ENCODE peak calls at places on chromosomes 4 and X, in eight cellular contexts. X is HCT116, S is pancreas, U is K562, T is IMR-90, F is mucosa of descending colon, H is suprapubic skin, O is upper lobe of right lung. D is an unnamed sample.

GRCh38 chr4:40195182-40196177 is 1.4 kb upstream of the RHOH start:
- DNase-seq in X (no peak), S (no peak), U (no peak), H (no peak), O (no peak), T (no peak), F (no peak), D (no peak)

GRCh38 chrX:24774650-24775049 is 80.9 kb downstream of the POLA1 start:
- DNase-seq in O (no peak), S (no peak), X (no peak), H (no peak), F (no peak), U (no peak), T (no peak), D (no peak)

GRCh38 chrX:24426340-24426913 is 38.7 kb upstream of the PDK3 start:
- DNase-seq in H (no peak), U (peak; percentile 2), T (peak; percentile 12), X (no peak), S (no peak), F (no peak), O (no peak), D (no peak)

GRCh38 chr4:110164251-110164650 is 34.2 kb downstream of the ELOVL6 start:
- DNase-seq in S (no peak), X (no peak), U (no peak), H (no peak), T (peak; percentile 74), F (no peak), O (no peak), D (no peak)

GRCh38 chr4:110132822-110133719 is 65.3 kb downstream of the ELOVL6 start:
- DNase-seq in O (no peak), U (no peak), H (no peak), F (peak; percentile 49), T (no peak), S (no peak), X (no peak), D (no peak)

GRCh38 chr4:111718763-111719537 is 426.3 kb upstream of the FAM241A start:
- DNase-seq in T (no peak), F (no peak), S (no peak), X (no peak), U (no peak), O (no peak), H (no peak), D (no peak)

GRCh38 chr4:162115323-162115722 is 48.5 kb downstream of the FSTL5 start:
- DNase-seq in H (no peak), T (no peak), U (no peak), S (no peak), X (no peak), F (no peak), O (no peak), D (no peak)

GRCh38 chrX:1717326-1717725 is 102.5 kb downstream of the ASMT start:
- DNase-seq in U (no peak), H (no peak), O (no peak), S (no peak), T (no peak), F (no peak), X (no peak), D (no peak)

GRCh38 chr4:102625232-102625930 is 124.2 kb downstream of the NFKB1 start:
- DNase-seq in S (no peak), X (no peak), O (no peak), H (no peak), F (no peak), U (peak; percentile 34), T (peak; percentile 54), D (peak; percentile 26)

GRCh38 chr4:51842167-51842553 is 793 bp upstream of the DCUN1D4 start:
- DNase-seq in X (no peak), F (peak; percentile 45), O (no peak), T (peak; percentile 25), H (no peak), S (peak; percentile 22), U (no peak), D (peak; percentile 45)

GRCh38 chr4:2809610-2810180 is 16.8 kb downstream of the SH3BP2 start:
- DNase-seq in S (no peak), U (no peak), T (no peak), F (no peak), O (no peak), H (no peak), X (no peak), D (no peak)

GRCh38 chrX:116111497-116111896 is 59.0 kb upstream of the AGTR2 start:
- DNase-seq in H (no peak), S (no peak), X (no peak), U (no peak), O (no peak), F (no peak), T (no peak), D (peak; percentile 10)

GRCh38 chrX:11908371-11908770 is 150.3 kb downstream of the MSL3 start:
- DNase-seq in U (peak; percentile 9), H (no peak), T (no peak), F (no peak), S (no peak), O (no peak), X (no peak), D (no peak)

GRCh38 chr4:53937918-53938317 is 126.5 kb downstream of the CHIC2 start:
- DNase-seq in F (no peak), S (no peak), T (peak; percentile 95), U (peak; percentile 10), X (peak; percentile 74), O (no peak), H (no peak), D (no peak)

GRCh38 chr4:27315625-27316024 is 455.0 kb downstream of the STIM2 start:
- DNase-seq in S (no peak), H (no peak), T (no peak), X (no peak), U (no peak), O (no peak), F (no peak), D (no peak)

GRCh38 chr4:84966382-84967291 is at the start of gene WDFY3:
- DNase-seq in H (peak; percentile 91), O (peak; percentile 91), T (peak; percentile 89), F (peak; percentile 79), X (peak; percentile 71), U (peak; percentile 83), S (peak; percentile 77), D (peak; percentile 87)

GRCh38 chr4:148061795-148062194 is 329.9 kb downstream of the ARHGAP10 start:
- DNase-seq in U (no peak), H (no peak), F (peak; percentile 48), T (no peak), S (no peak), X (no peak), O (no peak), D (no peak)

GRCh38 chr4:106289737-106290136 is 26.3 kb downstream of the TBCK start:
- DNase-seq in X (no peak), U (no peak), H (no peak), O (no peak), F (no peak), S (no peak), T (no peak), D (no peak)

GRCh38 chr4:94415448-94415847 is 36.3 kb upstream of the PDLIM5 start:
- DNase-seq in O (no peak), T (no peak), X (no peak), S (no peak), U (no peak), F (no peak), H (no peak), D (no peak)

GRCh38 chrX:56066016-56066415 is 166.1 kb upstream of the KLF8 start:
- DNase-seq in H (no peak), F (no peak), O (no peak), S (no peak), X (no peak), T (no peak), U (no peak), D (no peak)

GRCh38 chrX:139020793-139021192 is 309.3 kb upstream of the FGF13 start:
- DNase-seq in S (no peak), H (no peak), U (no peak), T (no peak), O (no peak), F (no peak), X (no peak), D (no peak)

GRCh38 chr4:99078931-99079624 is 9.5 kb downstream of the ADH5 start:
- DNase-seq in S (no peak), X (no peak), U (no peak), H (no peak), O (no peak), T (no peak), F (no peak), D (no peak)

GRCh38 chr4:73019462-73020047 is 50.0 kb downstream of the COX18 start:
- DNase-seq in T (peak; percentile 47), X (peak; percentile 23), O (no peak), S (no peak), F (no peak), H (no peak), U (peak; percentile 64), D (peak; percentile 36)

GRCh38 chrX:905828-906566 is 275.4 kb downstream of the SHOX start:
- DNase-seq in F (no peak), T (no peak), S (no peak), X (no peak), H (no peak), O (no peak), U (no peak), D (no peak)

GRCh38 chrX:69503835-69504625 is at the start of gene NALF2:
- DNase-seq in X (peak; percentile 37), O (peak; percentile 75), U (peak; percentile 24), H (no peak), F (peak; percentile 64), S (peak; percentile 63), T (peak; percentile 11), D (peak; percentile 81)
- TF ChIP-seq CTCF in X (no peak), O (no peak), U (no peak), H (no peak), F (no peak), S (no peak), T (no peak), D (no peak)

GRCh38 chr4:7822858-7823257 is 116.8 kb downstream of the AFAP1 start:
- DNase-seq in X (no peak), S (no peak), O (no peak), H (no peak), T (no peak), F (no peak), U (no peak), D (no peak)
- H3K4me1 ChIP-seq in X (no peaks in the 10 kb centered on the region), S (peaks cover 8% of the 10 kb centered on the region), O (peaks cover 25% of the 10 kb centered on the region), H (peaks cover 20% of the 10 kb centered on the region), T (peaks cover 41% of the 10 kb centered on the region), F (peaks cover 9% of the 10 kb centered on the region), U (no peaks in the 10 kb centered on the region), D (peaks cover 60% of the 10 kb centered on the region)

DNA sequence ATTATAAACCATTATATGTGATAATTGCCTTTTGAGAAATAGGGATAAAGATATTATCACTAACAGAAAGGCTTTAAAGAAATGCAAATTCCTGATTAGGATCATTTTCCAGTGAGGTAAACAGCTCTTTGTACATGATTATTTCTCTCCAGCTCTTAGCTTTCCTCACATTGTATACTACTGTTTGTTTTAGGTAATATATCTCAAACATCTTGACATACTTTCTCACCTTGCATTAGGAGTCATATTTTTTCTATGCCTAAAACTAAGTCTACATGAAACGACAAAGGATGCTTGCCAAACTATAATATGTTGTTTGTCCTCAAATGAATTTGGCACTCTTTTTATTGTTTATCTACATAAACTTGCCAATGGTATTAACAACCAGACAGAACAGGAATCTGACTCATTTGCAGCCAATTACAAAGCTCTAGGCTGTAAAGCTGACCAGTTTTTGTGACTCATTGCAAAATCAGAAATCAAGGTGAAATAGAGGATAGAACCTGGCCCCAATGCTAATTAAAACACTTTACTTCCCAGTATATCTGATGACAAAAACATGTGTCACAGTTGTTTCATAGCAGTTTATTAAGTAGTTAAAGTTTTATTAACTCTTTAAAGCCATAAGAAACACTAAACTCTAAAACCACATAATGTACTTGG is 107.0 kb downstream of the IQCM start:
- DNase-seq in O (no peak), H (no peak), S (no peak), X (peak; percentile 57), F (no peak), U (no peak), T (peak; percentile 46), D (no peak)
- H3K4me3 ChIP-seq in O (no peak overlapping the region), H (no peak overlapping the region), S (no peak overlapping the region), X (no peak overlapping the region), F (no peak overlapping the region), U (no peak overlapping the region), T (no peak overlapping the region), D (no peak overlapping the region)

GRCh38 chrX:133249659-133250058 is 31.5 kb upstream of the TFDP3 start:
- DNase-seq in X (no peak), U (no peak), H (no peak), S (no peak), O (no peak), F (no peak), T (no peak), D (no peak)
- TF ChIP-seq CTCF in X (no peak), U (no peak), H (no peak), S (no peak), O (no peak), F (no peak), T (peak; percentile 8), D (no peak)